ENCODE peak calls at places on chromosomes 4 and X, in seven cellular contexts. D, Q, C, O, E, V and Z are unnamed samples.

GRCh38 chr4:165404696-165405095 is 25.9 kb downstream of the CPE start:
- DNase-seq in D (no peak), Q (no peak), C (no peak), O (no peak), E (no peak), V (no peak), Z (no peak)

GRCh38 chrX:17608898-17609297 is 128.4 kb upstream of the SCML1 start:
- DNase-seq in D (no peak), Q (peak), C (no peak), O (no peak), E (no peak), V (no peak), Z (no peak)

GRCh38 chr4:84499065-84499982 is at the start of gene NKX6-1:
- DNase-seq in D (no peak), Q (peak), C (no peak), O (peak), E (no peak), V (no peak), Z (peak)

GRCh38 chr4:87092389-87093141 is 127.9 kb downstream of the KLHL8 start:
- DNase-seq in D (no peak), Q (peak), C (no peak), O (peak), E (no peak), V (peak), Z (peak)

GRCh38 chrX:103254171-103254824 is 657 bp downstream of the TCEAL8 start:
- DNase-seq in D (no peak), Q (peak), C (no peak), O (peak), E (no peak), V (peak), Z (no peak)

GRCh38 chrX:44842555-44843317 is 1.1 kb upstream of the DUSP21 start:
- DNase-seq in D (no peak), Q (no peak), C (no peak), O (no peak), E (no peak), V (no peak), Z (no peak)

GRCh38 chrX:9447906-9448305 is 17.0 kb upstream of the TBL1X start:
- DNase-seq in D (no peak), Q (no peak), C (no peak), O (no peak), E (no peak), V (no peak), Z (no peak)

GRCh38 chr4:78121338-78121904 is 64.3 kb downstream of the FRAS1 start:
- DNase-seq in D (no peak), Q (no peak), C (no peak), O (no peak), E (no peak), V (no peak), Z (no peak)

GRCh38 chr4:150078041-150078995 is at the start of gene DCLK2:
- DNase-seq in D (peak), Q (peak), C (no peak), O (peak), E (peak), V (no peak), Z (peak)

GRCh38 chr4:48340276-48340904 is 939 bp upstream of the SLAIN2 start:
- DNase-seq in D (no peak), Q (no peak), C (no peak), O (peak), E (no peak), V (peak), Z (no peak)

GRCh38 chr4:87677731-87678130 is 27.7 kb downstream of the DMP1 start:
- DNase-seq in D (no peak), Q (no peak), C (no peak), O (no peak), E (no peak), V (peak), Z (no peak)

GRCh38 chrX:8364369-8365141 is 100.1 kb upstream of the VCX3B start:
- DNase-seq in D (peak), Q (no peak), C (no peak), O (peak), E (no peak), V (peak), Z (no peak)

GRCh38 chr4:16293205-16293860 is 67.1 kb upstream of the TAPT1 start:
- DNase-seq in D (no peak), Q (no peak), C (no peak), O (no peak), E (no peak), V (no peak), Z (no peak)

GRCh38 chr4:10336471-10336870 is 120.8 kb downstream of the ZNF518B start:
- DNase-seq in D (no peak), Q (no peak), C (no peak), O (peak), E (no peak), V (no peak), Z (no peak)

GRCh38 chr4:162201673-162202072 is 37.9 kb upstream of the FSTL5 start:
- DNase-seq in D (no peak), Q (no peak), C (no peak), O (peak), E (no peak), V (no peak), Z (no peak)

GRCh38 chr4:153114771-153115321 is 89.4 kb upstream of the TRIM2 start:
- DNase-seq in D (no peak), Q (peak), C (peak), O (peak), E (no peak), V (no peak), Z (no peak)

GRCh38 chrX:77264490-77264889 is 182.7 kb upstream of the FGF16 start:
- DNase-seq in D (no peak), Q (no peak), C (no peak), O (no peak), E (no peak), V (no peak), Z (no peak)

GRCh38 chr4:152815078-152815477 is 35.3 kb downstream of the ARFIP1 start:
- DNase-seq in D (no peak), Q (peak), C (no peak), O (peak), E (no peak), V (no peak), Z (no peak)

GRCh38 chr4:89222171-89222570 is 85.4 kb downstream of the GPRIN3 start:
- DNase-seq in D (no peak), Q (no peak), C (no peak), O (no peak), E (no peak), V (peak), Z (no peak)

GRCh38 chr4:71130827-71131603 is 137.6 kb downstream of the DCK start:
- DNase-seq in D (no peak), Q (peak), C (no peak), O (peak), E (no peak), V (no peak), Z (no peak)

DNA sequence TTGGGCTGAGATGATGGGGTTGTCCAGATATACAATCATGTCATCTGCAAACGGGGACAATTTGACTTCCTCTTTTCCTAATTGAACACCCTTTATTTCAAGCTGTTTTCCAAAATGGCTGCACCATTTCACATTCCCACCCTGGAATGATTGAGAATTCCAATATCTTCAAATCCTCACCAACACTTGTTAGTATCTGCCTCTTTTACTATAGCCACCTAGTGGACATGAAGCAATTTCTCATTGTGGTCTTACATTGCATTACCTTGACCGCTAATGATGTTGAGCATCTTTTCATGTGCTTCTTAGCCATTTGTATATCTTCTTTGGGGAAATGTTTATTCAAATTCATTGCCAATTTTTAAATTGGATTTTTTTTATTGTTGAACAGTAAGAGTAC is 364.8 kb downstream of the SMARCA1 start:
- DNase-seq in D (no peak), Q (no peak), C (no peak), O (no peak), E (no peak), V (no peak), Z (no peak)
- TF ChIP-seq CTCF in D (no peak), Q (no peak), C (no peak), O (no peak), E (no peak), V (no peak), Z (no peak)

GRCh38 chr4:76749361-76749760 is 148.6 kb downstream of the SOWAHB start:
- DNase-seq in D (no peak), Q (no peak), C (no peak), O (no peak), E (no peak), V (no peak), Z (no peak)

GRCh38 chr4:76747613-76748012 is 150.3 kb downstream of the SOWAHB start:
- DNase-seq in D (no peak), Q (no peak), C (no peak), O (no peak), E (no peak), V (no peak), Z (no peak)

GRCh38 chr4:76751612-76752343 is 146.2 kb downstream of the SOWAHB start:
- DNase-seq in D (no peak), Q (no peak), C (no peak), O (no peak), E (no peak), V (no peak), Z (no peak)

GRCh38 chr4:76750716-76751115 is 147.2 kb downstream of the SOWAHB start:
- DNase-seq in D (no peak), Q (no peak), C (no peak), O (no peak), E (no peak), V (no peak), Z (no peak)

GRCh38 chr4:76748649-76749048 is 149.3 kb downstream of the SOWAHB start:
- DNase-seq in D (peak), Q (peak), C (no peak), O (peak), E (no peak), V (peak), Z (no peak)
- TF ChIP-seq CTCF in D (peak), Q (no peak), C (no peak), O (peak), E (no peak), V (peak), Z (no peak)

GRCh38 chr4:82217986-82218715 is 155.6 kb downstream of the HNRNPD start:
- DNase-seq in D (no peak), Q (no peak), C (no peak), O (peak), E (no peak), V (no peak), Z (no peak)
- TF ChIP-seq CTCF in D (peak), Q (peak), C (peak), O (peak), E (no peak), V (peak), Z (no peak)

DNA sequence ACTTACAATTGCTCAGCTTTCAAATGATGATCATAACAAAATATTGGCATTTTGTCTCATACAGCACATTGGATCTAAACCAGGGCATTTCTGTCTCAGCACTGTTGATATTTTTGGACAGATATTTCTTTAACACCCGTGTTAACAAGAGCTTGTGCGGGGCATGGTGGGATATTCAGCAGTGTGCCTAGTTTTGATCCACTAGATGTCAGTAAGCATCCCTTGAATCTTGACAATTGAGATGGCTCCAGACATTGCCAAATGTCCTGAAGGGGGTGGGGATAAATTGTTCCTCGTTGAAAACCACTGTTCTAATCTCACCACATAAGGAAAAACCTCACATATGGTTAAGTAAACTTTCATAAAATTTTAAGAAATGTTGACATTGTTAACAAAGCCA is 806.3 kb downstream of the STIM2 start:
- DNase-seq in D (no peak), Q (peak), C (no peak), O (no peak), E (no peak), V (no peak), Z (no peak)
- TF ChIP-seq CTCF in D (no peak), Q (no peak), C (no peak), O (no peak), E (no peak), V (no peak), Z (no peak)

GRCh38 chrX:6199519-6199918 is 29.1 kb downstream of the NLGN4X start:
- DNase-seq in D (no peak), Q (no peak), C (no peak), O (no peak), E (no peak), V (no peak), Z (no peak)

DNA sequence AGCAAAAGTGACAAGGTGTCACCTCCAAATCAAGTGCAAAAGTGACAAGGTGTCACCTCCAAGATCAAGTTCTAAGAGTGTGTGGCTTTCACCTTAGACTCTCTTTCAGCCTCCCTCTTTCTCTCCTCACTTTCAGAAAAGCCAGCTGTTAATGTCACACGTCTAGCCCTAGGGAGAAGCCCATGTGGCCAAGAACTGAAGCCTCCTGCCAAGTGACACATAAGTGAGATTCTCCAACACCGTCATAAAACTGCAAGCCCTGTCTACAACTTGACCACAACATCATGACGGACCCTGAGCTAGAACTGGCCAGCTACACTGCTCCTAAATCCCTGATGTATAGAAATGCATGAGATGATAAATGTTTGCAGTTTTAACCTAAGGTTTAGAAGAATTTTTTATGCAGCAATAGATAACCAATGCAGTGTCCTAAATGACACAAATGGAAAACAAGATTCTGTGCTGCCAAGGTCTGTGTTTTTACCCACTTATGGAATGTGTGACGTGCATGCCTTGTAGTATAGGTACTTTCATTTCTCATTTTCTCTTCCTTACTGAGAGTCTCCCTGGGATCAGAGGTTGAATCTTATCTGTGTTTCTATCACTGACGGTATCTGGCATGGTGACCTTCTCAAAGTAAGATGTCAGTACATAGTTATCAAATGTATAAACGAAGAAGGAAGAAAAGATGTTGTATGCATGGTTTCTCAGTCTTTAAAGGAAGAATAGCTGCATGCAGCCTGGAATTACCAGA is 25.0 kb downstream of the NLGN4X start:
- DNase-seq in D (no peak), Q (no peak), C (no peak), O (no peak), E (no peak), V (peak), Z (no peak)
- TF ChIP-seq CTCF in D (no peak), Q (no peak), C (no peak), O (no peak), E (no peak), V (no peak), Z (no peak)

GRCh38 chr4:171785392-171785791 is 27.8 kb upstream of the GALNTL6 start:
- DNase-seq in D (no peak), Q (no peak), C (no peak), O (no peak), E (no peak), V (peak), Z (no peak)
- TF ChIP-seq CTCF in D (peak), Q (no peak), C (no peak), O (no peak), E (no peak), V (no peak), Z (no peak)

GRCh38 chr4:105014242-105015031 is 132.2 kb upstream of the TET2 start:
- DNase-seq in D (no peak), Q (no peak), C (no peak), O (no peak), E (no peak), V (no peak), Z (no peak)

DNA sequence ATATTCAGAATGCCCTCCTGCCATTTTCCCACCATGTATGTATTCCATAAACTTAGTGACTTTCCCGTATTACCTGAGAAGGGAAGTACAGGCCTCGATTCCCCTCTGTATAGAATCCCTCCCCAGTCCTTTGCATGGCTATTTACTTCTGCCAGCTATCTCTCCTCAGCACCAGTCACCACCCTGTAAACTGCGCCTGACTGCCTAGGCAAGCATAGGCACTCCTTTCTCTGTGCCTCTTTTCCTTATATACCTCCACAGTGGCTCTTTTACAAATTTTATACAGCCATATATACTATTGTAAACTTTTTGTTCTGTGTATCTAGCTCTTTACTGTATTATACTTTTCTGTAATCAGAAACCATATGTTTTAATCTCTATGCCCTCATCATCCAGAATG is 130.9 kb upstream of the TET2 start:
- DNase-seq in D (no peak), Q (no peak), C (no peak), O (no peak), E (no peak), V (no peak), Z (no peak)
- TF ChIP-seq CTCF in D (no peak), Q (no peak), C (no peak), O (no peak), E (no peak), V (no peak), Z (no peak)

GRCh38 chr4:69025191-69025998 is 70.9 kb upstream of the UGT2B7 start:
- DNase-seq in D (no peak), Q (no peak), C (no peak), O (peak), E (no peak), V (peak), Z (no peak)
- TF ChIP-seq CTCF in D (peak), Q (peak), C (no peak), O (peak), E (no peak), V (peak), Z (no peak)

GRCh38 chrX:83511208-83511607 is 3.1 kb downstream of the POU3F4 start:
- DNase-seq in D (no peak), Q (no peak), C (no peak), O (no peak), E (no peak), V (no peak), Z (no peak)
- TF ChIP-seq CTCF in D (no peak), Q (no peak), C (no peak), O (no peak), E (no peak), V (no peak), Z (no peak)